ENCODE peak calls at places on chromosomes 5 and 9, in nine cellular contexts. H, O, E, N, L, Z, C, U and V are unnamed samples.

GRCh38 chr5:125180222-125180621 is 433.8 kb upstream of the ZNF608 start:
- DNase-seq in O (peak), L (no peak), U (no peak), Z (peak), C (no peak), H (peak), N (no peak), E (no peak), V (no peak)

GRCh38 chr9:121491111-121491510 is 8.5 kb downstream of the GGTA1 start:
- DNase-seq in O (no peak), Z (no peak), N (no peak), C (no peak), L (no peak), H (no peak), E (no peak), U (no peak), V (no peak)

GRCh38 chr5:177964471-177964870 is 31.6 kb downstream of the PROP1 start:
- DNase-seq in N (no peak), U (no peak), H (no peak), Z (no peak), O (no peak), E (no peak), L (no peak), C (no peak), V (no peak)

GRCh38 chr9:99592834-99593584 is 228.7 kb upstream of the NR4A3 start:
- DNase-seq in C (no peak), E (no peak), Z (no peak), O (no peak), L (no peak), N (no peak), U (no peak), H (no peak), V (no peak)

GRCh38 chr5:10885026-10885425 is 124.0 kb upstream of the DAP start:
- DNase-seq in N (no peak), Z (no peak), L (no peak), E (no peak), U (no peak), H (peak), O (peak), C (no peak), V (peak)

GRCh38 chr9:25177858-25178257 is 500.4 kb downstream of the TUSC1 start:
- DNase-seq in H (no peak), L (no peak), Z (no peak), E (no peak), U (no peak), O (no peak), C (no peak), N (no peak), V (no peak)

GRCh38 chr9:130891699-130892502 is 4.7 kb downstream of the QRFP start:
- DNase-seq in L (no peak), C (no peak), N (no peak), U (no peak), Z (no peak), O (peak), E (no peak), H (no peak), V (no peak)

GRCh38 chr9:82511626-82512025 is 523.1 kb downstream of the SPATA31D1 start:
- DNase-seq in N (no peak), U (no peak), L (no peak), Z (no peak), C (no peak), H (no peak), E (no peak), O (no peak), V (no peak)

GRCh38 chr9:129282308-129283211 is 104.5 kb upstream of the IER5L start:
- DNase-seq in O (no peak), C (peak), U (peak), E (no peak), L (no peak), Z (no peak), H (no peak), N (no peak), V (no peak)

GRCh38 chr9:131960805-131961495 is 118.7 kb downstream of the MED27 start:
- DNase-seq in H (no peak), Z (no peak), O (no peak), E (no peak), C (no peak), L (no peak), N (no peak), U (no peak), V (no peak)

GRCh38 chr5:42951169-42951846 is 88.8 kb downstream of the ANXA2R start:
- DNase-seq in U (peak), H (peak), E (no peak), O (peak), N (peak), L (peak), C (peak), Z (peak), V (peak)

GRCh38 chr5:8216921-8217320 is 348.0 kb downstream of the MTRR start:
- DNase-seq in N (no peak), Z (no peak), E (no peak), H (no peak), L (no peak), O (no peak), C (no peak), U (no peak), V (no peak)

GRCh38 chr5:127705120-127705892 is 2.1 kb downstream of the CCDC192 start:
- DNase-seq in H (peak), N (no peak), L (no peak), O (peak), C (no peak), U (no peak), Z (peak), E (no peak), V (peak)

GRCh38 chr5:94776167-94776566 is 157.7 kb downstream of the SLF1 start:
- DNase-seq in L (no peak), C (no peak), N (no peak), H (peak), U (no peak), E (no peak), O (peak), Z (no peak), V (no peak)

GRCh38 chr5:98510111-98510510 is 263.4 kb upstream of the RGMB start:
- DNase-seq in C (peak), U (no peak), H (peak), L (no peak), N (no peak), E (no peak), Z (peak), O (peak), V (no peak)

GRCh38 chr9:137305060-137305787 is 3.2 kb upstream of the NRARP start:
- DNase-seq in C (peak), U (peak), H (no peak), N (peak), E (peak), L (peak), O (peak), Z (peak), V (peak)

GRCh38 chr5:7186818-7187217 is 209.1 kb upstream of the ADCY2 start:
- DNase-seq in C (no peak), U (no peak), N (no peak), Z (no peak), L (no peak), E (no peak), H (no peak), O (no peak), V (no peak)

GRCh38 chr5:4879693-4880303 is 260.3 kb upstream of the ADAMTS16 start:
- DNase-seq in H (peak), C (peak), Z (peak), N (peak), L (peak), O (peak), U (peak), E (peak), V (peak)
- TF ChIP-seq CTCF in H (peak), C (peak), Z (peak), N (peak), L (peak), O (peak), U (peak), E (peak), V (peak)

GRCh38 chr5:159724283-159724682 is 192.0 kb upstream of the ADRA1B start:
- DNase-seq in N (no peak), C (no peak), E (no peak), Z (no peak), L (no peak), U (no peak), O (no peak), H (no peak), V (no peak)
- TF ChIP-seq CTCF in N (no peak), C (no peak), E (no peak), Z (no peak), L (no peak), U (no peak), O (no peak), H (no peak), V (no peak)

GRCh38 chr5:140148508-140148907 is 22.8 kb downstream of the IGIP start:
- DNase-seq in L (no peak), H (no peak), E (peak), C (no peak), Z (no peak), U (no peak), O (peak), N (no peak), V (no peak)
- TF ChIP-seq CTCF in L (no peak), H (peak), E (no peak), C (no peak), Z (peak), U (no peak), O (peak), N (no peak), V (no peak)

GRCh38 chr9:115694014-115694413 is 459.6 kb upstream of the PAPPA start:
- DNase-seq in E (peak), Z (peak), H (peak), N (no peak), L (no peak), C (peak), O (peak), U (no peak), V (no peak)
- TF ChIP-seq CTCF in E (no peak), Z (peak), H (peak), N (no peak), L (no peak), C (no peak), O (peak), U (no peak), V (no peak)

GRCh38 chr9:21392270-21392669 is 7.1 kb upstream of the IFNA2 start:
- DNase-seq in C (no peak), H (no peak), O (peak), L (no peak), E (peak), U (no peak), N (no peak), Z (no peak), V (peak)
- TF ChIP-seq CTCF in C (peak), H (peak), O (no peak), L (no peak), E (peak), U (no peak), N (peak), Z (peak), V (no peak)

GRCh38 chr5:57953830-57954229 is 471.2 kb upstream of the ACTBL2 start:
- DNase-seq in C (no peak), L (no peak), E (no peak), Z (no peak), N (no peak), U (no peak), O (no peak), H (no peak), V (no peak)

GRCh38 chr5:57956606-57957005 is 474.0 kb upstream of the ACTBL2 start:
- DNase-seq in E (no peak), Z (no peak), C (no peak), H (no peak), O (no peak), N (no peak), L (no peak), U (no peak), V (no peak)

GRCh38 chr5:57948091-57948490 is 465.5 kb upstream of the ACTBL2 start:
- DNase-seq in E (no peak), U (no peak), C (no peak), N (no peak), L (no peak), O (no peak), Z (no peak), H (no peak), V (no peak)

GRCh38 chr5:57955506-57955905 is 472.9 kb upstream of the ACTBL2 start:
- DNase-seq in Z (no peak), E (no peak), O (no peak), U (no peak), C (no peak), L (no peak), N (no peak), H (no peak), V (no peak)

DNA sequence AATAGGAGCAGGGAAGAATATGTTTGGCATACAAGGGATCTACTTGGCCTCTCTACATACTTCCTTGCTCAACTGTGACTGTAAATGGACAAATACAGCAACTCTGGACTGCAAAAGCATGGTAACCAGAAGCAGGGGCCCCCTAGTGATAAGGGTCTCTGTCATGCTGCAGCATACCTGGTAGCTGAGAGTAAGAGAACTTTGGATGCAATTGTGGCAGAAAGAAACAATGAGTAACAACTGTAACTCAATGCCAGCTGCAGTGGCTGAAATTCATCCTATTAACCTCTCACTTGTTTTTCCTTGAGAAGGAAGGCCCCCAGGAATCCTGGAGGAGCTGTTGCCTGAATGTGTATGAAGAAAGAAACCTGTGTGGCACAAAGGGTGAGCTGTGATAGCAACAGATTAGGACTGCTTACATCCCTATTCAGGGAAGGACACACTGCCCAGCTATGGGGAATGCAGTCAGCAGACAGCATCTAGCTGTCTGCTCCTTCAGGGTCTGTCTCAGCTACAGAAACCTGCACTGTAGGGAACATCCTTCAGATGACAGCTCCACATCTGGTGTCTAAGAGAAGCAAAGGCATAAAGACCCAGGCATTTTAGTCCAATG is 468.1 kb upstream of the ACTBL2 start:
- DNase-seq in E (no peak), Z (no peak), N (no peak), O (peak), H (no peak), C (no peak), L (no peak), U (no peak), V (no peak)
- TF ChIP-seq CTCF in E (no peak), Z (no peak), N (no peak), O (no peak), H (no peak), C (no peak), L (no peak), U (no peak), V (no peak)

DNA sequence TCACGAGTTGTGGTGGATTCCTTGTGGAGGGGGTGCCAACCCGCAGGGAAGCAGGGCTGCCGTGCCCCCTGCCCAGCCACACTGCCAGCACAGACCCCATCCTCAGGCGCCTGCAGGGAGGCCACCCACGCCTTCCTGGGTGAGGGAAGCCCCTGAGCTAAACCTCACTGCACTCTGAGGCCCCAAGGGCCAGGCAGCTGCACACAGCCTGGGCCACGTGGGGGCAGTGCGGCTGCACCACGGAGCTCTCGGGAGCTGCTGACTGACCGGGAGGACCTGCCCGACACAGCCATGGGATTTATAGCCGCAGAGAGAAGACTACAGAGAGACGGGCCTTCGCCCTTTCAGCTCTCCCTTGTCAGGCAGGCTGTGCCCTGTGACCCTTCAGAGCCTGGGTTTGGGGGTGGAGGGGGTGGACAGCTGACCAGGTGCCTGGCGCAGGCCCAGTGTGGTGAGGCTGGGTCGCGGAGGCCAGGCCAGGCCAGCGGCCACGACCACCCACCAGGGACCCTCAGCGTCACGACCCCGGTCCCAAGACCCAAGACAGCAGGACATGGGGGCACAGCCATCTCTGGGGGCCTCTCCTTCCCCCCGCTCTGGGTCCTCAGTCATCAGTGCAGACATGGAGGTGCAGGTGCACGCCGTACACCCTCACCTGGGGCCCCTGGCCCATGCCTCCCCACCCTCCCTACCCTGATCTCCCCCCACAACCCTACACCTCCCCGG is 4.3 kb upstream of the AHRR start:
- DNase-seq in O (peak), L (no peak), C (peak), N (peak), H (peak), Z (peak), U (peak), E (peak), V (peak)
- TF ChIP-seq CTCF in O (peak), L (no peak), C (peak), N (peak), H (peak), Z (peak), U (peak), E (no peak), V (peak)